ENCODE peak calls at places on chromosome 12, in four cellular contexts. One of them, this sample, is unnamed. For H3K4me1, the result is how much of the 10 kb centered on the place peaks cover.

GRCh38 chr12:96400631-96401060 is 407 bp upstream of the CDK17 start:
- DNase-seq in heart right ventricle: no peak
- DNase-seq in ascending aorta: no peak
- DNase-seq in fibroblast of lung: peak
- DNase-seq in this sample: no peak

GRCh38 chr12:52023182-52023975 is 16.6 kb downstream of the TAMALIN start:
- DNase-seq in heart right ventricle: peak
- DNase-seq in ascending aorta: peak
- DNase-seq in fibroblast of lung: peak
- DNase-seq in this sample: peak

GRCh38 chr12:108390495-108391203 is 51.5 kb upstream of the CMKLR1 start:
- DNase-seq in heart right ventricle: no peak
- DNase-seq in ascending aorta: no peak
- DNase-seq in fibroblast of lung: no peak
- DNase-seq in this sample: no peak

GRCh38 chr12:57756406-57757341 is 1.8 kb downstream of the MARCHF9 start:
- DNase-seq in heart right ventricle: no peak
- DNase-seq in ascending aorta: no peak
- DNase-seq in fibroblast of lung: no peak
- DNase-seq in this sample: peak

GRCh38 chr12:8648598-8649205 is 13.9 kb downstream of the MFAP5 start:
- DNase-seq in heart right ventricle: no peak
- DNase-seq in ascending aorta: no peak
- DNase-seq in fibroblast of lung: no peak
- DNase-seq in this sample: no peak

GRCh38 chr12:19121449-19122018 is 8.0 kb upstream of the PLEKHA5 start:
- DNase-seq in heart right ventricle: no peak
- DNase-seq in ascending aorta: no peak
- DNase-seq in fibroblast of lung: no peak
- DNase-seq in this sample: no peak

GRCh38 chr12:15778126-15778525 is 11.1 kb downstream of the EPS8 start:
- DNase-seq in heart right ventricle: no peak
- DNase-seq in ascending aorta: no peak
- DNase-seq in fibroblast of lung: peak
- DNase-seq in this sample: no peak

GRCh38 chr12:116558280-116559079 is 701 bp upstream of the MAP1LC3B2 start:
- DNase-seq in heart right ventricle: no peak
- DNase-seq in ascending aorta: no peak
- DNase-seq in fibroblast of lung: no peak
- DNase-seq in this sample: no peak

GRCh38 chr12:25769076-25769945 is 189.2 kb upstream of the RASSF8 start:
- DNase-seq in heart right ventricle: no peak
- DNase-seq in ascending aorta: no peak
- DNase-seq in fibroblast of lung: peak
- DNase-seq in this sample: no peak

GRCh38 chr12:8052679-8053078 is 13.5 kb downstream of the C3AR1 start:
- DNase-seq in heart right ventricle: no peak
- DNase-seq in ascending aorta: peak
- DNase-seq in fibroblast of lung: no peak
- DNase-seq in this sample: no peak

GRCh38 chr12:12019881-12020280 is 50.9 kb upstream of the BCL2L14 start:
- DNase-seq in heart right ventricle: no peak
- DNase-seq in ascending aorta: no peak
- DNase-seq in fibroblast of lung: no peak
- DNase-seq in this sample: no peak

GRCh38 chr12:74794522-74794921 is 256.9 kb downstream of the ATXN7L3B start:
- DNase-seq in heart right ventricle: no peak
- DNase-seq in ascending aorta: no peak
- DNase-seq in fibroblast of lung: peak
- DNase-seq in this sample: no peak

GRCh38 chr12:88469136-88469535 is 111.1 kb downstream of the KITLG start:
- DNase-seq in heart right ventricle: no peak
- DNase-seq in ascending aorta: no peak
- DNase-seq in fibroblast of lung: no peak
- DNase-seq in this sample: no peak

GRCh38 chr12:50929831-50930230 is 22.5 kb upstream of the HIGD1C start:
- DNase-seq in heart right ventricle: no peak
- DNase-seq in ascending aorta: no peak
- DNase-seq in fibroblast of lung: no peak
- DNase-seq in this sample: no peak

GRCh38 chr12:77847665-77848431 is 17.2 kb downstream of the NAV3 start:
- DNase-seq in heart right ventricle: no peak
- DNase-seq in ascending aorta: no peak
- DNase-seq in fibroblast of lung: peak
- DNase-seq in this sample: no peak

GRCh38 chr12:59166457-59166856 is 246.2 kb upstream of the LRIG3 start:
- DNase-seq in heart right ventricle: no peak
- DNase-seq in ascending aorta: no peak
- DNase-seq in fibroblast of lung: peak
- DNase-seq in this sample: no peak

GRCh38 chr12:58247633-58248032 is 306.3 kb downstream of the ATP23 start:
- DNase-seq in heart right ventricle: no peak
- DNase-seq in ascending aorta: no peak
- DNase-seq in fibroblast of lung: no peak
- DNase-seq in this sample: no peak

GRCh38 chr12:79886917-79887519 is 47.9 kb downstream of the PPP1R12A start:
- DNase-seq in heart right ventricle: no peak
- DNase-seq in ascending aorta: no peak
- DNase-seq in fibroblast of lung: peak
- DNase-seq in this sample: no peak

GRCh38 chr12:114064497-114064896 is 98.4 kb upstream of the RBM19 start:
- DNase-seq in heart right ventricle: no peak
- DNase-seq in ascending aorta: no peak
- DNase-seq in fibroblast of lung: no peak
- DNase-seq in this sample: no peak

GRCh38 chr12:131002271-131002670 is 48.6 kb downstream of the ADGRD1 start:
- DNase-seq in heart right ventricle: no peak
- DNase-seq in ascending aorta: no peak
- DNase-seq in fibroblast of lung: no peak
- DNase-seq in this sample: no peak

GRCh38 chr12:24780969-24781368 is 167.9 kb downstream of the BCAT1 start:
- DNase-seq in heart right ventricle: no peak
- DNase-seq in ascending aorta: no peak
- DNase-seq in fibroblast of lung: peak
- DNase-seq in this sample: no peak

GRCh38 chr12:106498056-106498455 is 84.7 kb upstream of the RFX4 start:
- DNase-seq in heart right ventricle: no peak
- DNase-seq in ascending aorta: no peak
- DNase-seq in fibroblast of lung: peak
- DNase-seq in this sample: no peak

GRCh38 chr12:57473392-57473791 is 6.3 kb downstream of the ARHGAP9 start:
- DNase-seq in heart right ventricle: no peak
- DNase-seq in ascending aorta: no peak
- DNase-seq in fibroblast of lung: no peak
- DNase-seq in this sample: no peak

GRCh38 chr12:18430425-18431048 is 169.2 kb downstream of the PIK3C2G start:
- DNase-seq in heart right ventricle: peak
- DNase-seq in ascending aorta: no peak
- DNase-seq in fibroblast of lung: peak
- DNase-seq in this sample: no peak

GRCh38 chr12:11794311-11794710 is 144.8 kb downstream of the ETV6 start:
- DNase-seq in heart right ventricle: peak
- DNase-seq in ascending aorta: no peak
- DNase-seq in fibroblast of lung: peak
- DNase-seq in this sample: no peak

GRCh38 chr12:104886418-104887401 is 71.4 kb downstream of the SLC41A2 start:
- DNase-seq in heart right ventricle: no peak
- DNase-seq in ascending aorta: no peak
- DNase-seq in fibroblast of lung: peak
- DNase-seq in this sample: no peak

GRCh38 chr12:115598827-115599226 is 678.7 kb downstream of the MED13L start:
- DNase-seq in heart right ventricle: no peak
- DNase-seq in ascending aorta: no peak
- DNase-seq in fibroblast of lung: peak
- DNase-seq in this sample: no peak

DNA sequence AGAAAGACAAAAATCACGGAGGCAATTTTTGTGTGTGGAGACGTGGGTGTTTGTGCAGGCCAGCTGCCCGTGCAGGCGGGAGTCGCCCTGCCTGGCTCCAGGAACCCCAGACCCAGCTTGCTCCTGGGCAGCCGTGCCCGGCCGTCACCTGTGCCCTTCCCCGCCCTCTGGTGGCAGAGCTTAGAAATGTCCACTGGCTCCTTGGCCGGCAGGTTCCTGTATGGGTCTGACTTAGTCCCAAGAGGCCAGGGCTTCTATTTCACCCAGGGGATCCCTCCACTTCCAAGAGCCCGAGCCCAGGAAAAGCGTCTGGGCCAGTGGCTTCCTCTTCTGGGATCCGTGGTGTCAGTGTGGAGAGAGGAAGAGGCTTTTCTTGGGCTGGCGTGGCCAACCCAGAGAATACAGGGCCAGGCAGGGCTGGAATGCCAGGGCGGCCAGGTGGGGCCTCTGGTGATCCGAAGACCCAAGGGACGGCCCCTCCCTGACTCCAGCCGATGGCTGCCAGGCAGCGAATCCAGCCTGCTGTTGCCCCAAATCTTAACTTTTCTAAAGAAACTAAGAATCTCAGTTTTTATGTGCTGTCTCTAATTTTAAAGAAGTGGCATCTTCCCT is 120.9 kb downstream of the TMEM132C start:
- DNase-seq in heart right ventricle: peak
- DNase-seq in ascending aorta: no peak
- DNase-seq in fibroblast of lung: no peak
- DNase-seq in this sample: no peak
- H3K4me1 ChIP-seq in heart right ventricle: under half
- H3K4me1 ChIP-seq in ascending aorta: under half
- H3K4me1 ChIP-seq in fibroblast of lung: under half
- H3K4me1 ChIP-seq in this sample: under half

GRCh38 chr12:110247340-110248095 is 33.5 kb upstream of the ATP2A2 start:
- DNase-seq in heart right ventricle: no peak
- DNase-seq in ascending aorta: no peak
- DNase-seq in fibroblast of lung: peak
- DNase-seq in this sample: peak
- H3K27ac ChIP-seq in heart right ventricle: peak
- H3K27ac ChIP-seq in ascending aorta: peak
- H3K27ac ChIP-seq in fibroblast of lung: no peak
- H3K27ac ChIP-seq in this sample: peak

DNA sequence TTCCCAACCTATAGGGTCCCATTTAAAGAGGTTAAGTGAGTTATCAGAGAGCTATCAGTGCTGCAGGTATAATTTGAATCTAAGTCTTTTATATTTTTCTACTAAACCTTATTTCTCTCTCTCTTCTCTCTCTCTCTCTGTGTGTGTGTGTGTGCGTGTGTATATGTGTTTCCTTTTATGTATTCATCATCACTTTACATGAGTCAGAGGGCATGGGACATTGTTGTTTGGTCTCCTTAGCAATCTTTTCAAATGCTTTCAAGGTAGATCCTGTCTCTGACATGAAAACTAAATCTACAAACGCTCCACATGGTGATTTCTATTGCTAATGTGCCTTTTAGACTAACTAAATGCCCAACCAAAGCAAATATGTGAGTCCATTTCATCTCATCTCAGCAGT is 459.7 kb downstream of the BTG1 start:
- DNase-seq in heart right ventricle: no peak
- DNase-seq in ascending aorta: no peak
- DNase-seq in fibroblast of lung: peak
- DNase-seq in this sample: no peak
- TF ChIP-seq CTCF in heart right ventricle: no peak
- TF ChIP-seq CTCF in ascending aorta: no peak
- TF ChIP-seq CTCF in fibroblast of lung: no peak
- TF ChIP-seq CTCF in this sample: no peak

GRCh38 chr12:120117961-120118709 is 1.6 kb upstream of the RAB35 start:
- DNase-seq in heart right ventricle: no peak
- DNase-seq in ascending aorta: no peak
- DNase-seq in fibroblast of lung: peak
- DNase-seq in this sample: no peak

GRCh38 chr12:120115692-120116442 is 686 bp downstream of the RAB35 start:
- DNase-seq in heart right ventricle: no peak
- DNase-seq in ascending aorta: no peak
- DNase-seq in fibroblast of lung: no peak
- DNase-seq in this sample: no peak

GRCh38 chr12:120115066-120115465 is 1.5 kb downstream of the RAB35 start:
- DNase-seq in heart right ventricle: no peak
- DNase-seq in ascending aorta: no peak
- DNase-seq in fibroblast of lung: peak
- DNase-seq in this sample: no peak

GRCh38 chr12:120116792-120117651 is 469 bp upstream of the RAB35 start:
- DNase-seq in heart right ventricle: peak
- DNase-seq in ascending aorta: peak
- DNase-seq in fibroblast of lung: peak
- DNase-seq in this sample: peak

GRCh38 chr12:120116443-120116791 is at the start of gene RAB35:
- DNase-seq in heart right ventricle: no peak
- DNase-seq in ascending aorta: no peak
- DNase-seq in fibroblast of lung: no peak
- DNase-seq in this sample: no peak
- H3K4me1 ChIP-seq in heart right ventricle: half or more
- H3K4me1 ChIP-seq in ascending aorta: under half
- H3K4me1 ChIP-seq in fibroblast of lung: under half
- H3K4me1 ChIP-seq in this sample: under half

DNA sequence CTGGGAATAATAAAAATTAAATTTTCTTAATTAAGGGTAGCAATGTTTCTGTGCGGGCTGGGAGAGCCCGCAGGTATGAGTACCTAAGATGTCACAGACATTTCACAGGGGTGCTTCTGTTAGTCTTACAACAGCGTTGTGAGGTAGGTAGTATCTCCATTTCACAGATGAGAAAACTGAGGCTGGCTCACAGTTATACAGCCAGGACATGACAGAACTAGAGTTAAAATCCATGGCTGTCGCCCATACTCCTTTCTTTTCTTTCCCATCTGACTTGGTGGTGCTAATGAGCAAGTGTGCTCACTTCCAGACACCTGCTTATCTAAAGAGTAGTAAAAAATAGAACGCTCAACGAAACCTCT is 2.1 kb downstream of the BMAL2 start:
- DNase-seq in heart right ventricle: no peak
- DNase-seq in ascending aorta: no peak
- DNase-seq in fibroblast of lung: no peak
- DNase-seq in this sample: no peak
- H3K27ac ChIP-seq in heart right ventricle: no peak
- H3K27ac ChIP-seq in ascending aorta: no peak
- H3K27ac ChIP-seq in fibroblast of lung: no peak
- H3K27ac ChIP-seq in this sample: peak

DNA sequence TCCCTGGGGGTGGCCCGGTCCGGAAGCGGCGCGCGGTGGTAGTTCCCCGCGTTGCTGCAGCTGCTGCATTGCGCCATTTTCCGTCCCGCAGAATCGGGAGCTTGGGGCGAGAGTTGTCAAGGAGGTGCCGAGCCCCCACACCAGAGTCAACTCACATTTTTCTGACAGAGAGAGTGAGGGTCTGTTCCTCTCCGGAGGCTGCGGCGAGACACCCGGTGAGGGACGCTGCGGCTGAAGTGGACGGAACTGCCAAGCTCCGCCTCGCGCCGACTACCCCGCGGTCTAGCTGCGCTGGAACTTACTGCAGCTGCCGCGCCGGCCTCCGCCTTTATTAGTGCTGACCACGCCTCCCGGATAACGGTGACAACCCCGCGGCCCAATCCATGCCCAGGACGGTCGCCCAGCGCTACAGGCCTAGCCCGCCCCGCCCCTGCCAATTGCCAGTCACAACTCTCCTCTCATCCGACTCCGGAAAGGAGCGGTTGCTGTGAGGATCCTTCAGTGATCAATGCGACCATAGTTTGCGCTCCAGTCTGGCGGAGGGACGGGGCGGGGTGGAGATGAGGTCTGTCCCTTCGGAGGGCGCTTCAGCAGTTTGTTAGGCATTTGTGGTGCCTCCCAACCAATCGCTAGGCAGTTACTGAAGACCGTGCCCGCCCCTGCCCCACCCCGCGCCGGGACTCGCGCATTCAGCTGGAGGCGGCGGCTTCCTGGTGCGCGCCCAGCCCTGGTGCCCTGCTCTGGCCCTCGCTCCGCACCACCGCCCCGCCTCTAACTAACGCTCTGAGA is at the start of gene VAMP1:
- DNase-seq in heart right ventricle: peak
- DNase-seq in ascending aorta: peak
- DNase-seq in fibroblast of lung: peak
- DNase-seq in this sample: peak
- TF ChIP-seq CTCF in heart right ventricle: peak
- TF ChIP-seq CTCF in ascending aorta: no peak
- TF ChIP-seq CTCF in fibroblast of lung: no peak
- TF ChIP-seq CTCF in this sample: no peak

This sample was measured in right lobe of liver.